ENCODE peak calls at places on chromosomes 2 and 18, in four cellular contexts. One of them, this sample, is unnamed.

GRCh38 chr2:215367647-215368492 is 56.0 kb downstream of the ATIC start:
- DNase-seq in MM.1S: no peak
- DNase-seq in CD8-positive, alpha-beta T cell: no peak
- DNase-seq in tibial artery: no peak
- DNase-seq in this sample: no peak

GRCh38 chr2:139067874-139068273 is 287.7 kb upstream of the NXPH2 start:
- DNase-seq in MM.1S: no peak
- DNase-seq in CD8-positive, alpha-beta T cell: no peak
- DNase-seq in tibial artery: no peak
- DNase-seq in this sample: no peak

GRCh38 chr2:230784840-230785239 is 72.2 kb downstream of the CAB39 start:
- DNase-seq in MM.1S: no peak
- DNase-seq in CD8-positive, alpha-beta T cell: no peak
- DNase-seq in tibial artery: no peak
- DNase-seq in this sample: no peak

GRCh38 chr2:68935471-68935870 is 17.2 kb downstream of the GKN2 start:
- DNase-seq in MM.1S: no peak
- DNase-seq in CD8-positive, alpha-beta T cell: no peak
- DNase-seq in tibial artery: no peak
- DNase-seq in this sample: no peak

GRCh38 chr2:9081750-9082149 is 78.3 kb upstream of the MBOAT2 start:
- DNase-seq in MM.1S: no peak
- DNase-seq in CD8-positive, alpha-beta T cell: no peak
- DNase-seq in tibial artery: no peak
- DNase-seq in this sample: no peak

GRCh38 chr2:71503827-71504226 is 50.5 kb downstream of the DYSF start:
- DNase-seq in MM.1S: no peak
- DNase-seq in CD8-positive, alpha-beta T cell: no peak
- DNase-seq in tibial artery: peak
- DNase-seq in this sample: no peak

GRCh38 chr2:179376881-179377280 is 112.2 kb upstream of the SESTD1 start:
- DNase-seq in MM.1S: no peak
- DNase-seq in CD8-positive, alpha-beta T cell: no peak
- DNase-seq in tibial artery: no peak
- DNase-seq in this sample: no peak

GRCh38 chr2:106159867-106160785 is 34.0 kb downstream of the UXS1 start:
- DNase-seq in MM.1S: no peak
- DNase-seq in CD8-positive, alpha-beta T cell: peak
- DNase-seq in tibial artery: no peak
- DNase-seq in this sample: peak

GRCh38 chr2:131094655-131095281 is 1.5 kb upstream of the FAM168B start:
- DNase-seq in MM.1S: no peak
- DNase-seq in CD8-positive, alpha-beta T cell: no peak
- DNase-seq in tibial artery: no peak
- DNase-seq in this sample: no peak

GRCh38 chr2:29255006-29255405 is 139.8 kb downstream of the CLIP4 start:
- DNase-seq in MM.1S: no peak
- DNase-seq in CD8-positive, alpha-beta T cell: no peak
- DNase-seq in tibial artery: peak
- DNase-seq in this sample: no peak

GRCh38 chr2:96408631-96409542 is 73.3 kb downstream of the NCAPH start:
- DNase-seq in MM.1S: no peak
- DNase-seq in CD8-positive, alpha-beta T cell: no peak
- DNase-seq in tibial artery: no peak
- DNase-seq in this sample: no peak

GRCh38 chr2:98569197-98569793 is 39.0 kb downstream of the COA5 start:
- DNase-seq in MM.1S: no peak
- DNase-seq in CD8-positive, alpha-beta T cell: peak
- DNase-seq in tibial artery: no peak
- DNase-seq in this sample: no peak

GRCh38 chr18:23213200-23213599 is 77.9 kb downstream of the CABLES1 start:
- DNase-seq in MM.1S: no peak
- DNase-seq in CD8-positive, alpha-beta T cell: no peak
- DNase-seq in tibial artery: no peak
- DNase-seq in this sample: no peak

GRCh38 chr2:70104231-70105111 is 17.2 kb downstream of the PCBP1 start:
- DNase-seq in MM.1S: no peak
- DNase-seq in CD8-positive, alpha-beta T cell: no peak
- DNase-seq in tibial artery: peak
- DNase-seq in this sample: no peak

GRCh38 chr18:23186781-23187180 is 51.5 kb downstream of the CABLES1 start:
- DNase-seq in MM.1S: no peak
- DNase-seq in CD8-positive, alpha-beta T cell: no peak
- DNase-seq in tibial artery: no peak
- DNase-seq in this sample: no peak

GRCh38 chr2:15890936-15891905 is 49.1 kb upstream of the MYCN start:
- DNase-seq in MM.1S: no peak
- DNase-seq in CD8-positive, alpha-beta T cell: no peak
- DNase-seq in tibial artery: no peak
- DNase-seq in this sample: no peak

GRCh38 chr2:128775401-128776285 is 457.0 kb upstream of the HS6ST1 start:
- DNase-seq in MM.1S: no peak
- DNase-seq in CD8-positive, alpha-beta T cell: peak
- DNase-seq in tibial artery: no peak
- DNase-seq in this sample: no peak

GRCh38 chr2:88683160-88684021 is 8.1 kb upstream of the RPIA start:
- DNase-seq in MM.1S: no peak
- DNase-seq in CD8-positive, alpha-beta T cell: no peak
- DNase-seq in tibial artery: no peak
- DNase-seq in this sample: no peak

GRCh38 chr2:64599469-64599868 is 54.2 kb downstream of the SERTAD2 start:
- DNase-seq in MM.1S: no peak
- DNase-seq in CD8-positive, alpha-beta T cell: no peak
- DNase-seq in tibial artery: no peak
- DNase-seq in this sample: peak

GRCh38 chr2:44197806-44198205 is 29.1 kb downstream of the PPM1B start:
- DNase-seq in MM.1S: no peak
- DNase-seq in CD8-positive, alpha-beta T cell: no peak
- DNase-seq in tibial artery: no peak
- DNase-seq in this sample: no peak

GRCh38 chr2:23411752-23412431 is 26.9 kb downstream of the KLHL29 start:
- DNase-seq in MM.1S: no peak
- DNase-seq in CD8-positive, alpha-beta T cell: no peak
- DNase-seq in tibial artery: no peak
- DNase-seq in this sample: no peak

GRCh38 chr18:79522451-79523220 is 126.9 kb downstream of the NFATC1 start:
- DNase-seq in MM.1S: no peak
- DNase-seq in CD8-positive, alpha-beta T cell: peak
- DNase-seq in tibial artery: peak
- DNase-seq in this sample: peak

GRCh38 chr2:196263181-196263747 is 91.9 kb upstream of the STK17B start:
- DNase-seq in MM.1S: peak
- DNase-seq in CD8-positive, alpha-beta T cell: peak
- DNase-seq in tibial artery: no peak
- DNase-seq in this sample: peak

GRCh38 chr2:217361491-217361890 is 501.6 kb upstream of the TNP1 start:
- DNase-seq in MM.1S: no peak
- DNase-seq in CD8-positive, alpha-beta T cell: no peak
- DNase-seq in tibial artery: peak
- DNase-seq in this sample: no peak

GRCh38 chr2:223113161-223113560 is 61.2 kb downstream of the KCNE4 start:
- DNase-seq in MM.1S: no peak
- DNase-seq in CD8-positive, alpha-beta T cell: no peak
- DNase-seq in tibial artery: no peak
- DNase-seq in this sample: no peak

GRCh38 chr2:172836386-172837200 is 100.9 kb downstream of the RAPGEF4 start:
- DNase-seq in MM.1S: no peak
- DNase-seq in CD8-positive, alpha-beta T cell: no peak
- DNase-seq in tibial artery: no peak
- DNase-seq in this sample: no peak

GRCh38 chr2:173451137-173451536 is 96.5 kb downstream of the CDCA7 start:
- DNase-seq in MM.1S: no peak
- DNase-seq in CD8-positive, alpha-beta T cell: peak
- DNase-seq in tibial artery: no peak
- DNase-seq in this sample: peak

GRCh38 chr2:85751300-85751575 is 2.6 kb upstream of the ATOH8 start:
- DNase-seq in MM.1S: no peak
- DNase-seq in CD8-positive, alpha-beta T cell: no peak
- DNase-seq in tibial artery: no peak
- DNase-seq in this sample: no peak

GRCh38 chr2:118431997-118432396 is 343.7 kb downstream of the INSIG2 start:
- DNase-seq in MM.1S: no peak
- DNase-seq in CD8-positive, alpha-beta T cell: no peak
- DNase-seq in tibial artery: no peak
- DNase-seq in this sample: no peak

GRCh38 chr18:57980573-57981348 is 63.3 kb upstream of the NEDD4L start:
- DNase-seq in MM.1S: peak
- DNase-seq in CD8-positive, alpha-beta T cell: no peak
- DNase-seq in tibial artery: no peak
- DNase-seq in this sample: no peak

GRCh38 chr2:238039985-238040384 is 20.8 kb upstream of the SCLY start:
- DNase-seq in MM.1S: no peak
- DNase-seq in CD8-positive, alpha-beta T cell: no peak
- DNase-seq in tibial artery: no peak
- DNase-seq in this sample: no peak

GRCh38 chr2:26575836-26576564 is 65.2 kb downstream of the CIB4 start:
- DNase-seq in MM.1S: no peak
- DNase-seq in CD8-positive, alpha-beta T cell: no peak
- DNase-seq in tibial artery: peak
- DNase-seq in this sample: no peak

GRCh38 chr2:12733846-12734245 is 17.1 kb downstream of the TRIB2 start:
- DNase-seq in MM.1S: no peak
- DNase-seq in CD8-positive, alpha-beta T cell: no peak
- DNase-seq in tibial artery: peak
- DNase-seq in this sample: no peak

GRCh38 chr2:72583376-72583775 is 242.5 kb downstream of the EXOC6B start:
- DNase-seq in MM.1S: no peak
- DNase-seq in CD8-positive, alpha-beta T cell: no peak
- DNase-seq in tibial artery: no peak
- DNase-seq in this sample: no peak

GRCh38 chr2:144357623-144358400 is 162.1 kb downstream of the ZEB2 start:
- DNase-seq in MM.1S: peak
- DNase-seq in CD8-positive, alpha-beta T cell: no peak
- DNase-seq in tibial artery: no peak
- DNase-seq in this sample: no peak

GRCh38 chr2:8535398-8535755 is 146.5 kb upstream of the ID2 start:
- DNase-seq in MM.1S: no peak
- DNase-seq in CD8-positive, alpha-beta T cell: no peak
- DNase-seq in tibial artery: no peak
- DNase-seq in this sample: no peak

GRCh38 chr2:194927489-194927888 is 729.5 kb upstream of the SLC39A10 start:
- DNase-seq in MM.1S: no peak
- DNase-seq in CD8-positive, alpha-beta T cell: no peak
- DNase-seq in tibial artery: no peak
- DNase-seq in this sample: no peak

GRCh38 chr2:102724553-102724952 is 37.3 kb upstream of the TMEM182 start:
- DNase-seq in MM.1S: no peak
- DNase-seq in CD8-positive, alpha-beta T cell: no peak
- DNase-seq in tibial artery: no peak
- DNase-seq in this sample: no peak

GRCh38 chr2:232894251-232894650 is 24.2 kb downstream of the SNORC start:
- DNase-seq in MM.1S: no peak
- DNase-seq in CD8-positive, alpha-beta T cell: no peak
- DNase-seq in tibial artery: peak
- DNase-seq in this sample: no peak

GRCh38 chr2:211724933-211725332 is 813.7 kb downstream of the ERBB4 start:
- DNase-seq in MM.1S: no peak
- DNase-seq in CD8-positive, alpha-beta T cell: no peak
- DNase-seq in tibial artery: no peak
- DNase-seq in this sample: no peak
- H3K4me3 ChIP-seq in MM.1S: no peak
- H3K4me3 ChIP-seq in CD8-positive, alpha-beta T cell: no peak
- H3K4me3 ChIP-seq in tibial artery: no peak
- H3K4me3 ChIP-seq in this sample: no peak

GRCh38 chr2:192197387-192197786 is 2.7 kb upstream of the TMEFF2 start:
- DNase-seq in MM.1S: no peak
- DNase-seq in CD8-positive, alpha-beta T cell: no peak
- DNase-seq in tibial artery: no peak
- DNase-seq in this sample: no peak

GRCh38 chr2:192196451-192197194 is 1.9 kb upstream of the TMEFF2 start:
- DNase-seq in MM.1S: no peak
- DNase-seq in CD8-positive, alpha-beta T cell: no peak
- DNase-seq in tibial artery: no peak
- DNase-seq in this sample: no peak

GRCh38 chr2:192194065-192194865 is 468 bp downstream of the TMEFF2 start:
- DNase-seq in MM.1S: no peak
- DNase-seq in CD8-positive, alpha-beta T cell: peak
- DNase-seq in tibial artery: peak
- DNase-seq in this sample: no peak

GRCh38 chr2:192195548-192196418 is 1.1 kb upstream of the TMEFF2 start:
- DNase-seq in MM.1S: no peak
- DNase-seq in CD8-positive, alpha-beta T cell: peak
- DNase-seq in tibial artery: peak
- DNase-seq in this sample: no peak

GRCh38 chr2:192194866-192195547 is at the start of gene TMEFF2:
- DNase-seq in MM.1S: peak
- DNase-seq in CD8-positive, alpha-beta T cell: peak
- DNase-seq in tibial artery: peak
- DNase-seq in this sample: no peak
- H3K4me3 ChIP-seq in MM.1S: peak
- H3K4me3 ChIP-seq in CD8-positive, alpha-beta T cell: peak
- H3K4me3 ChIP-seq in tibial artery: peak
- H3K4me3 ChIP-seq in this sample: no peak

DNA sequence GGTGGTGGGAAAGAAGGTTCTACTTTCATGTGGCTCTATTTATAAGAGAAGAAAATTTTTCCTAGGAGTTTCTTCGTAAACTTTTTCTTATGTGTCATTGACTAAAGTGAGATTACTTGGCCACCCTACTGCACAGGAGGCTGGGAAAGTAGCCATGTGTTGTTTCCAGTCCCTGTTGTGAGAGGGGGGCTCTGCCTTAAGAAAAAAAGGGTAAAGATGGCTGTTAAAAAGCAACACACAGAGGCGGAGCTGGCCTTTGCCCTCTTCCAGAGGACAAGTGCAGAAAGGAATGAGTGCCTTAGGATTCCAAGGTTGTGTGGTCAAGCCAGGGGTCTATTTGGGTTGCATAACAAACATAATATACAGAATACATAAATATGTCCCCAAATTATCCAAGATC is 230.0 kb upstream of the CXCR4 start:
- DNase-seq in MM.1S: no peak
- DNase-seq in CD8-positive, alpha-beta T cell: no peak
- DNase-seq in tibial artery: no peak
- DNase-seq in this sample: no peak
- H3K4me3 ChIP-seq in MM.1S: no peak
- H3K4me3 ChIP-seq in CD8-positive, alpha-beta T cell: no peak
- H3K4me3 ChIP-seq in tibial artery: no peak
- H3K4me3 ChIP-seq in this sample: no peak

DNA sequence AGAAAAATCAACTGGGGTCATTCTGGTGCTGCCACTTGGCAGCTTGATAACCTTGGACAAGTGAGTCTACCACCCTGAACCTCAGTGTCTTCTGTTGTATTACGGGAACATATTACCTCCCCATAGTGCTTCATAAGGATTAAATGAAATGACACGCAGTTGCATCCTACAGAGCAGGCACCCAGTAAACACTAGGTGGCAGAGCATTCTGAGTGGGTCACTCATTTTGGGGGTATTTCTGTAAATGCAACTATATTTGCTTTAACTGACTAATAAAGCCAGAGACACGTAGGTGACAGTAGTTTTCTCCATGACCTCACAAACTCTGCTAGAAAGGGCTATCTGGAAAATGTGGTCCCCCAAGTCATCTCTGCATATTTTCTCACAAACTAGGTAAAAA is 4.7 kb downstream of the CD226 start:
- DNase-seq in MM.1S: no peak
- DNase-seq in CD8-positive, alpha-beta T cell: no peak
- DNase-seq in tibial artery: no peak
- DNase-seq in this sample: no peak
- H3K4me3 ChIP-seq in MM.1S: no peak
- H3K4me3 ChIP-seq in CD8-positive, alpha-beta T cell: no peak
- H3K4me3 ChIP-seq in tibial artery: no peak
- H3K4me3 ChIP-seq in this sample: no peak

GRCh38 chr2:24453379-24454073 is 37.5 kb upstream of the NCOA1 start:
- DNase-seq in MM.1S: no peak
- DNase-seq in CD8-positive, alpha-beta T cell: no peak
- DNase-seq in tibial artery: no peak
- DNase-seq in this sample: no peak
- H3K4me3 ChIP-seq in MM.1S: no peak
- H3K4me3 ChIP-seq in CD8-positive, alpha-beta T cell: no peak
- H3K4me3 ChIP-seq in tibial artery: peak
- H3K4me3 ChIP-seq in this sample: no peak